ENCODE peak calls at places on chromosomes 3 and 15, in five cellular contexts. C is RPMI7951, P is colonic mucosa, A is LoVo, W is RWPE2. O is an unnamed sample.
A peak's percentile ranks its signal among the peaks of the same experiment; 100 is the strongest.

GRCh38 chr3:159472611-159473010 is 516.0 kb upstream of the IL12A start:
- DNase-seq in C (peak; percentile 55), P (no peak), A (no peak), W (no peak), O (peak; percentile 40)

GRCh38 chr3:33858131-33858530 is 59.7 kb downstream of the PDCD6IP start:
- DNase-seq in C (no peak), P (no peak), A (no peak), W (no peak), O (peak; percentile 23)

GRCh38 chr3:18751514-18751913 is 326.4 kb upstream of the SATB1 start:
- DNase-seq in C (no peak), P (no peak), A (no peak), W (no peak), O (no peak)

GRCh38 chr3:11553436-11554235 is 90.1 kb downstream of the VGLL4 start:
- DNase-seq in C (no peak), P (no peak), A (no peak), W (no peak), O (no peak)

GRCh38 chr3:159080236-159080635 is 278.4 kb downstream of the MFSD1 start:
- DNase-seq in C (no peak), P (no peak), A (no peak), W (no peak), O (no peak)

GRCh38 chr3:48656841-48657281 is 5.8 kb downstream of the CELSR3 start:
- DNase-seq in C (no peak), P (no peak), A (no peak), W (no peak), O (no peak)

GRCh38 chr3:70072180-70072579 is 72.6 kb downstream of the SAMMSON start:
- DNase-seq in C (no peak), P (no peak), A (no peak), W (no peak), O (no peak)

GRCh38 chr3:52685285-52685704 is 418 bp downstream of the PBRM1 start:
- DNase-seq in C (peak; percentile 81), P (peak; percentile 84), A (peak; percentile 84), W (no peak), O (peak; percentile 79)

GRCh38 chr15:48681274-48681840 is 35.8 kb upstream of the FBN1 start:
- DNase-seq in C (peak; percentile 79), P (no peak), A (no peak), W (no peak), O (peak; percentile 75)

GRCh38 chr15:66880380-66881155 is 178.5 kb downstream of the SMAD6 start:
- DNase-seq in C (no peak), P (no peak), A (no peak), W (no peak), O (no peak)

GRCh38 chr3:157572559-157573270 is 69.5 kb upstream of the VEPH1 start:
- DNase-seq in C (peak; percentile 70), P (peak; percentile 36), A (peak; percentile 56), W (no peak), O (peak; percentile 68)

GRCh38 chr3:22542311-22542710 is 660.8 kb upstream of the UBE2E2 start:
- DNase-seq in C (peak; percentile 10), P (no peak), A (no peak), W (no peak), O (peak; percentile 20)

GRCh38 chr3:195558602-195559001 is 15.5 kb upstream of the PPP1R2 start:
- DNase-seq in C (peak; percentile 26), P (peak; percentile 76), A (peak; percentile 59), W (no peak), O (no peak)

GRCh38 chr3:99544819-99545281 is 93.5 kb upstream of the COL8A1 start:
- DNase-seq in C (peak; percentile 83), P (peak; percentile 34), A (no peak), W (no peak), O (peak; percentile 92)

GRCh38 chr15:32833323-32833944 is 115.6 kb downstream of the GREM1 start:
- DNase-seq in C (peak; percentile 45), P (no peak), A (no peak), W (no peak), O (peak; percentile 70)

GRCh38 chr3:194282436-194283122 is 68.5 kb downstream of the CPN2 start:
- DNase-seq in C (no peak), P (no peak), A (no peak), W (peak; percentile 24), O (no peak)

O was measured in EL.